ENCODE peak calls at places on chromosomes 3 and 15, in ten cellular contexts. X is HFFc6, G is right lobe of liver, K is B cell, I is activated B cell treated with CpG ODN at 0.5 μM for 24 hours, W is body of pancreas, E is IMR-90, N is heart left ventricle, R is adrenal gland, D is H9. L is an unnamed sample.

GRCh38 chr3:124997303-124998246 is 58.2 kb downstream of the HEG1 start:
- DNase-seq in R (no peak), D (no peak), I (no peak), E (no peak), K (no peak), G (no peak), X (no peak), W (no peak), N (no peak), L (no peak)

GRCh38 chr3:169575381-169575780 is 88.1 kb downstream of the MECOM start:
- DNase-seq in I (no peak), N (no peak), D (no peak), K (no peak), W (no peak), X (peak; percentile 6), G (no peak), E (peak; percentile 45), R (no peak), L (no peak)

GRCh38 chr15:38398134-38398533 is 55.8 kb upstream of the FAM98B start:
- DNase-seq in W (peak; percentile 21), D (no peak), G (no peak), K (no peak), R (peak; percentile 20), N (peak; percentile 38), X (peak; percentile 98), E (peak; percentile 99), I (no peak), L (no peak)

GRCh38 chr15:80788536-80788935 is 9.4 kb downstream of the CEMIP start:
- DNase-seq in K (no peak), R (no peak), X (peak; percentile 39), D (no peak), I (no peak), E (peak; percentile 92), G (no peak), N (no peak), W (no peak), L (no peak)

GRCh38 chr3:195875482-195876236 is 32.7 kb downstream of the TNK2 start:
- DNase-seq in I (no peak), K (no peak), E (no peak), G (no peak), N (no peak), D (no peak), X (no peak), W (no peak), R (no peak), L (no peak)

GRCh38 chr3:64300790-64301423 is 75.6 kb upstream of the PRICKLE2 start:
- DNase-seq in E (peak; percentile 82), I (no peak), G (no peak), R (no peak), X (peak; percentile 53), D (no peak), N (no peak), W (no peak), K (no peak), L (no peak)

GRCh38 chr3:123153124-123153523 is 48.6 kb upstream of the SEC22A start:
- DNase-seq in D (no peak), I (no peak), N (no peak), G (no peak), R (no peak), X (no peak), W (no peak), K (no peak), E (no peak), L (peak; percentile 35)

GRCh38 chr15:25850154-25851111 is 12.7 kb downstream of the ATP10A start:
- DNase-seq in E (peak; percentile 70), W (peak; percentile 68), N (peak; percentile 87), I (peak; percentile 67), D (peak; percentile 70), G (peak; percentile 58), K (peak; percentile 69), R (peak; percentile 80), X (peak; percentile 82), L (peak; percentile 57)

DNA sequence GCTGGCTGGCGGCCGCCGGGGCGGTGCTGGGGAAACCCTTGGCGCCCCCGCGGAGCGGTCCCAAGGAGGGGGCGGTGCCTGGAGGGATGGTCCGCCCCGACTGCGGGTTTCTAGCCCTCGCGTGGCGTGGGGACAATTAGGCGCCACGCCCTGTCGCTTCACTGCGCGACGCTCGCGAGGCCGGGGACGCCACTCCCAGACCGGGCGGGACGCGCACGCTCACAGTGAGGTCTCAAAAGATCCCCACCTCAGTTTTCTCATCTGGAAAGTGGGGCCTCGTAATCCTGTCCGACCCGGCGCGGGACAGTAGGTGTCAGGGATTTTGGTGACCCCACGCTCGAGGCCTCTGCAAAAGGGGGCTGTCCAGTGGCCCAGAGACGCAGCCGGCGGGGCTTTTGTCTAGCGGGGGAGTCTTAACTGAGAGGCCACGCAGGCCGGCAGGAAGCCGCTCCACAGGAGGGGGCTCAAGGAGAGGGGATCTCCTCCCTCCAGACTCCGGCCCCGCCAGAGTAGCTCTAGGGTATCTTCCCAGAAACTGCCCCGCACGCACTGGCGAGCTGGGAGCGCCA is 808 bp upstream of the CLK3 start:
- DNase-seq in R (peak; percentile 75), G (peak; percentile 86), D (peak; percentile 61), X (peak; percentile 62), I (peak; percentile 97), N (peak; percentile 93), W (peak; percentile 80), E (peak; percentile 62), K (peak; percentile 99), L (peak; percentile 98)
- TF ChIP-seq CTCF in R (no peak), G (no peak), D (no peak), X (no peak), I (no peak), N (no peak), W (no peak), E (no peak), K (no peak), L (no peak)

GRCh38 chr3:48607519-48607918 is 1.9 kb downstream of the UQCRC1 start:
- DNase-seq in G (no peak), D (no peak), W (peak; percentile 23), E (no peak), K (no peak), I (no peak), X (no peak), R (no peak), N (no peak), L (no peak)

GRCh38 chr3:48614044-48614443 is 4.6 kb upstream of the UQCRC1 start:
- DNase-seq in D (no peak), E (peak; percentile 82), G (no peak), I (no peak), K (no peak), X (peak; percentile 48), N (no peak), R (no peak), W (no peak), L (no peak)

GRCh38 chr3:48612270-48612669 is 2.8 kb upstream of the UQCRC1 start:
- DNase-seq in R (no peak), I (no peak), K (no peak), G (no peak), E (peak; percentile 45), X (no peak), W (no peak), D (no peak), N (no peak), L (no peak)

DNA sequence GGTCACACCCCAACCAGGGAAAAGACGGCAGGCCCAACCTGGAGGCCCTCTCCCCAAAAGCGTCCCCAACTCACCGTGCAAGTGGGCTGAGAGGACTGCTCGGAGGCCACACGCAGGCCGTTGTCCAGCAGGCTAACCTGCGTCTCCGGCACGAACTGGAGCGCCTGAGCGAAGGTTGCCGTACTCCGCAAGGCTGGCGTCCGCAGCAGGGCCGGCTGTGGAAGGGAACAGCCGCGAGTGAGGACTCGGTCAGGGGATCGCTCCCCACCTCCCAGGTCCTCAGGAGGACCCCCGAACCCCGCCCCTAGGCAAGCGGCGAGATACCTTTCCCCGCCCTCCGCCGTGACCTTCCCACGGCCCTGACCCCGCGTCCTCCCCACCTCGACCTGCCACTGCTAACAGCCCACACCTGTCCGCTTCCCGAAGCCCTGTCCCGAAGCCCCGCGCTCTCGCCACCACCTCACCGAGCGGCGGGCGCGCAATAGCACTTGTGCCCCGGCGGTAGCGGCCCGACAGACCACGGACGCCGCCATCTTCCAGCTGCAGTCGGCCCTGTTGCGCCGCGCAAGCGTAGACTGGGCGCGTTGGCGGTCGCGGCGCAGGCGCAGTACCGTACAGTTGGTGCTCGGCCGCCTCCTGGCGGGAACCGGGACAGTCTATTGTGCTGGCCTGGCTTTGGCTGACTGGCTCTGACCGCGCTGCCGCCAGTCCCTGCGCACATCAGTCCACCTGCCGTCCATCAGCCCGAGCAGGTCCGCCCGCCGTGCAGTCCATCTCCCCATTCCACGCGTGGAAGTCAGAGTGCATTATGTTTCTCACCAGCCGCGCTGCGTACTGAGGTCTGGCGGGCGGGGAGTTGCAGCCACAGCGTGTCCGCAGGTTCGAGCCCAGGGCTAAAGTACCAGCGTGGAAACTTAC is at the start of gene UQCRC1:
- DNase-seq in G (peak; percentile 93), K (peak; percentile 95), N (peak; percentile 96), R (peak; percentile 92), X (peak; percentile 91), D (peak; percentile 95), I (peak; percentile 89), E (peak; percentile 90), W (peak; percentile 94), L (peak; percentile 99)
- TF ChIP-seq CTCF in G (peak; percentile 70), K (peak; percentile 81), N (peak; percentile 67), R (peak; percentile 79), X (peak; percentile 80), D (peak; percentile 73), I (no peak), E (peak; percentile 83), W (peak; percentile 50), L (peak; percentile 68)

DNA sequence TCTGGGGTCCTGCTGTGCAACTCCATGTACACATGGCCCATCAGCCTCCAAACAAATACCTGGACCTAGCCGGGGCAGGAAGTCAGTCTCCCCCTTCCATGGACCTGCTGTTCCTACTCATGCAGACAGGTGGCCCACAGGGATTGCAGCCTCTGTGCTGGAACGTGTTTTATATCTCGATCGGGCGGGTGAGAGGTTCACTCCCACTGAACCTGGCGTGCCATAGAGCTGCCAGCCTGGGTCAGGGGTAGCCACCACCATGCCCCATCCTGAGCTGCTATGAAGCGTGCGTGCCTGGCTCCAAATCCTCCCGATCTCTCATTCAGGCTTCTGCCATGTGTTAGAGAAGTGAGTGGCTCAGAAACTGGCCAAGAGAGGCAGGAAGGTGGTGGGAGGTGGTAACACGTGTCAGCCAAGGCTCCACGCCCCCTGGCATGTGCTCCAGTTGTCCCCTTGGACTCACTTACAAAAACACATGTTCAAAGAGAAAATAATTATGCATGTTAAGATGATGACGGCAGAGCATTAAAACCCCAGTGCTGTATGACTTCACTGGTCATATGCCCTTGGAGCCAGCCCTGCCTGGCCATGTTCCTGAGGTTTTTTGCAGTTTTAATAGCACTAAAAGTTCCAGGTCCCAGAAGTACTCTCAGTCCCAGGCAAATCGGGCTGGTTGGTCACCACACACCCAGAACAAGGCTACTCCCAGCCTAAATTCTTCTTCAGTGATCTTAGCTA is 30.6 kb downstream of the CTSH start:
- DNase-seq in I (no peak), X (peak; percentile 27), N (peak; percentile 57), D (no peak), W (no peak), R (peak; percentile 61), G (no peak), K (no peak), E (no peak), L (peak; percentile 12)
- TF ChIP-seq CTCF in I (no peak), X (peak; percentile 75), N (peak; percentile 17), D (peak; percentile 65), W (peak; percentile 31), R (peak; percentile 63), G (peak; percentile 21), K (no peak), E (peak; percentile 29), L (no peak)

GRCh38 chr15:64742385-64742784 is 33.0 kb downstream of the RBPMS2 start:
- DNase-seq in W (no peak), N (peak; percentile 57), D (no peak), G (no peak), I (no peak), K (no peak), X (no peak), R (no peak), E (no peak), L (no peak)

GRCh38 chr15:64739216-64739976 is 36.0 kb downstream of the RBPMS2 start:
- DNase-seq in D (no peak), E (peak; percentile 31), X (no peak), W (no peak), R (no peak), I (no peak), G (no peak), N (no peak), K (no peak), L (no peak)

GRCh38 chr15:64738231-64739095 is 36.9 kb downstream of the RBPMS2 start:
- DNase-seq in X (no peak), W (no peak), N (no peak), I (no peak), E (no peak), D (no peak), G (no peak), R (no peak), K (no peak), L (no peak)

GRCh38 chr15:64742921-64743320 is 32.5 kb downstream of the RBPMS2 start:
- DNase-seq in X (no peak), R (no peak), K (no peak), N (no peak), W (no peak), D (no peak), I (no peak), G (no peak), E (no peak), L (no peak)

DNA sequence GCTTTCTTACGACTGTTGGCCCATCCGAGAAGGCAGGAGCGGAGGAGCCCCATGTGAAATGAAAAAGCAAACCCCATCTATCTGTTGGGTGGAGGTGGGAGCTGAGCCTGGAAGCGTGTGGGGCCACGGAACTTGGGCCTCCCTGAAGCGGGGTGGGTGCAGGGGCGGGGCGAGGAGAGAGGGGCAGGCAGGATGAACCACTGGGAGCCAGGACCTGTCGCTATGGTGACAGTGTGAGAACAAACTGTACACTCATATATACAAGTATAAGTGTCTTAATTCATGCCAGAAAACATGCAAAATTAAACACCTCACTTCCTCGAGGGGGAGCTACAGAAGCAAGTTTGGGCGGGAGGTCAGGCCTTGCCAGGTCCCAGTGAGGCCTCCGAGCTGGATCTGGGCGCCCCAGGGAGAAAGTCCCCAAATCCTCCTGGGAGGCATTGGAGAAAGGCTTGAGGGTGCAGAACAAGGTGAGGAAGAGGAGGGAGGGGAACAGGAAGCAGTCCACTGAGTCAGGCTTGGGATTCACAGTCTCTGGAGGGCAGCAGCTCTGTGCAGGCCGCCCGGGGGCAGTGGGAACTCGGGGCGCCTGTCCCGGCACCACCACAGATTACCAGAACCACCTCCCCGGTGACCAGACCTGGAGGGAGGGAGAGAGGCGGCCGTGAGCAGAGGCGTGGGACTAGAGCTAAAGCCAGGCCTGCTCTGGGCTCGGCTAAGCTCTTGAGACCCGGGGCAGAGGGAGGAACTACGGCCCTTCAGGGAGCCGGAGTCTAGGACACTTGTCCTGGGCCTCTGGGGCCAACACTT is 34.8 kb downstream of the RBPMS2 start:
- DNase-seq in I (no peak), R (no peak), K (no peak), W (peak; percentile 13), D (no peak), N (peak; percentile 81), X (peak; percentile 73), E (peak; percentile 77), G (no peak), L (peak; percentile 61)
- TF ChIP-seq CTCF in I (no peak), R (no peak), K (no peak), W (no peak), D (no peak), N (no peak), X (peak; percentile 68), E (peak; percentile 54), G (no peak), L (peak; percentile 30)